ENCODE peak calls at places on chromosomes 3 and 15, in four cellular contexts. I is CD8-positive, alpha-beta T cell; B is brain microvascular endothelial cell; P is upper lobe of right lung. J is an unnamed sample.

GRCh38 chr3:139104062-139104461 is 59.4 kb upstream of the PRR23C start:
- DNase-seq in I (no peak), B (no peak), P (no peak), J (no peak)

GRCh38 chr3:58164199-58164879 is 46.4 kb downstream of the DNASE1L3 start:
- DNase-seq in I (no peak), B (no peak), P (peak), J (peak)

GRCh38 chr3:34132069-34132677 is 333.7 kb downstream of the PDCD6IP start:
- DNase-seq in I (no peak), B (no peak), P (no peak), J (no peak)

GRCh38 chr3:119517112-119517511 is 18.8 kb downstream of the TIMMDC1 start:
- DNase-seq in I (no peak), B (no peak), P (no peak), J (no peak)

GRCh38 chr3:153840487-153840886 is 280.7 kb upstream of the ARHGEF26 start:
- DNase-seq in I (no peak), B (no peak), P (no peak), J (no peak)

GRCh38 chr3:51156147-51156546 is 228.9 kb upstream of the MANF start:
- DNase-seq in I (no peak), B (no peak), P (no peak), J (no peak)

GRCh38 chr15:43794269-43795037 is 2.3 kb downstream of the SERF2 start:
- DNase-seq in I (no peak), B (peak), P (no peak), J (no peak)

GRCh38 chr3:194508486-194509449 is 22.0 kb upstream of the ATP13A3 start:
- DNase-seq in I (no peak), B (no peak), P (no peak), J (no peak)

GRCh38 chr3:195458188-195458800 is 15.5 kb upstream of the ACAP2 start:
- DNase-seq in I (no peak), B (no peak), P (no peak), J (no peak)

GRCh38 chr3:143063018-143063417 is 56.6 kb upstream of the CHST2 start:
- DNase-seq in I (no peak), B (no peak), P (no peak), J (no peak)

GRCh38 chr3:138874555-138874898 is 39.8 kb upstream of the PIK3CB start:
- DNase-seq in I (no peak), B (no peak), P (no peak), J (no peak)

GRCh38 chr3:102180291-102180931 is 254.4 kb upstream of the ZPLD1 start:
- DNase-seq in I (no peak), B (peak), P (no peak), J (no peak)

GRCh38 chr3:16821053-16821452 is 63.7 kb upstream of the PLCL2 start:
- DNase-seq in I (no peak), B (no peak), P (no peak), J (no peak)

GRCh38 chr3:71600646-71601288 is 17.2 kb upstream of the FOXP1 start:
- DNase-seq in I (no peak), B (no peak), P (no peak), J (no peak)

GRCh38 chr3:194137314-194138097 is 1.6 kb downstream of the HES1 start:
- DNase-seq in I (peak), B (peak), P (peak), J (no peak)

GRCh38 chr3:42819351-42819965 is 10.2 kb downstream of the ACKR2 start:
- DNase-seq in I (no peak), B (no peak), P (no peak), J (no peak)

GRCh38 chr3:24365168-24365567 is 129.5 kb downstream of the THRB start:
- DNase-seq in I (no peak), B (peak), P (no peak), J (peak)

GRCh38 chr3:69547457-69548014 is 161.6 kb upstream of the FRMD4B start:
- DNase-seq in I (no peak), B (no peak), P (no peak), J (no peak)

GRCh38 chr3:12591997-12592715 is 35.3 kb downstream of the MKRN2 start:
- DNase-seq in I (no peak), B (no peak), P (no peak), J (no peak)

GRCh38 chr15:89052474-89052873 is 35.8 kb upstream of the ABHD2 start:
- DNase-seq in I (no peak), B (peak), P (no peak), J (no peak)

GRCh38 chr15:32838820-32839219 is 121.0 kb downstream of the GREM1 start:
- DNase-seq in I (no peak), B (peak), P (no peak), J (peak)

GRCh38 chr3:100797921-100798491 is 88.7 kb downstream of the TFG start:
- DNase-seq in I (no peak), B (no peak), P (no peak), J (no peak)

GRCh38 chr3:31341130-31341529 is 191.6 kb upstream of the STT3B start:
- DNase-seq in I (no peak), B (no peak), P (no peak), J (no peak)

GRCh38 chr3:133827684-133828083 is 22.1 kb downstream of the SRPRB start:
- DNase-seq in I (no peak), B (no peak), P (no peak), J (no peak)

GRCh38 chr15:41498657-41499056 is 5.0 kb downstream of the ITPKA start:
- DNase-seq in I (no peak), B (no peak), P (no peak), J (no peak)

GRCh38 chr3:59998040-59998439 is 948.2 kb upstream of the CFAP20DC start:
- DNase-seq in I (no peak), B (no peak), P (no peak), J (no peak)

GRCh38 chr3:39892068-39892467 is 82.7 kb downstream of the MYRIP start:
- DNase-seq in I (no peak), B (no peak), P (no peak), J (no peak)

GRCh38 chr3:118932822-118933558 is 101.7 kb downstream of the IGSF11 start:
- DNase-seq in I (no peak), B (no peak), P (peak), J (no peak)

GRCh38 chr3:163422671-163423070 is 1655.6 kb downstream of the SI start:
- DNase-seq in I (no peak), B (no peak), P (no peak), J (no peak)

GRCh38 chr3:15330031-15330596 is 2.3 kb downstream of the SH3BP5 start:
- DNase-seq in I (no peak), B (peak), P (no peak), J (no peak)

GRCh38 chr3:20074226-20075063 is 34.2 kb downstream of the KAT2B start:
- DNase-seq in I (no peak), B (no peak), P (no peak), J (no peak)

GRCh38 chr3:98980915-98981596 is 79.6 kb upstream of the DCBLD2 start:
- DNase-seq in I (no peak), B (peak), P (no peak), J (no peak)

GRCh38 chr15:82789491-82789890 is 16.4 kb downstream of the FSD2 start:
- DNase-seq in I (no peak), B (no peak), P (no peak), J (no peak)

GRCh38 chr3:86051058-86051457 is 939.9 kb downstream of the VGLL3 start:
- DNase-seq in I (no peak), B (no peak), P (no peak), J (no peak)

GRCh38 chr3:146796078-146796477 is 190.9 kb upstream of the PLSCR5 start:
- DNase-seq in I (no peak), B (no peak), P (no peak), J (no peak)

GRCh38 chr3:177792363-177793030 is 595.2 kb upstream of the TBL1XR1 start:
- DNase-seq in I (no peak), B (no peak), P (no peak), J (no peak)

GRCh38 chr15:48802257-48802656 is 8.6 kb downstream of the CEP152 start:
- DNase-seq in I (no peak), B (no peak), P (no peak), J (no peak)

GRCh38 chr3:55875137-55875536 is 388.0 kb upstream of the WNT5A start:
- DNase-seq in I (no peak), B (no peak), P (no peak), J (no peak)

GRCh38 chr15:69554321-69554961 is 101.8 kb downstream of the RPLP1 start:
- DNase-seq in I (no peak), B (no peak), P (no peak), J (no peak)

DNA sequence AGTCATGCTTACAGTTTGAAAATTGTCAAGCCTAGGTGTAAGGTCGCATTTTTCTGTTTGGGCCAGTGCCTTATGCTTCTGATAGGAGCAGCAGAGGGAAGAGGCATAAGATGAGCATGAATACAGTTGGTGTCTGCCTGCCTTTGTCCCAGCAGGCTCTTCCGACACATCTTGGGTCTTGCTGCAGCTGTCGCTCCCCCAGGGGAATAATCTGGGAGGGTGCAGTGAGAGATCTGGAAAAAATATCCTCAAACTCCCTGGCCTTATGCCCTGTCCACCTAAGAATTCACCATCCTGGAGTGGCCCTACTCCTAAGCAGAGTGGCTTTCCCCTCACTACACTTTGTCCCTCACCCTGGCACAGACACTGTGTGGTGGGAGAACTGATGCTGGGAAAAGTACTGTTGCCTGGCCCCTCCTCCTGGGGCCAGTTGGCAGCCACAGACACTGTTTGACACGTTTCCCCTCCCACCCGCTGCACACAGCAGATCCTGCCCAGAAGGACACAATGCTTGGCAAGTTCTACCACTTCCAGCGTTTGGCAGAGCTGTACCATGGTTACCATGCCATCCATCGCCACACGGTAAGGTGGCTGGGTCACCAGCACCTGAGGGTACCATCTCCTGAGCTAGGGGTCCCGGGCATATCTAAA is 21.1 kb upstream of the RHO start:
- DNase-seq in I (no peak), B (no peak), P (peak), J (no peak)
- H3K27ac ChIP-seq in I (no peak), B (no peak), P (peak), J (no peak)

GRCh38 chr15:68062946-68063345 is 8.8 kb downstream of the PIAS1 start:
- DNase-seq in I (no peak), B (no peak), P (no peak), J (no peak)
- H3K4me3 ChIP-seq in I (no peak), B (no peak), P (no peak), J (no peak)

GRCh38 chr3:96294143-96294542 is 520.3 kb upstream of the EPHA6 start:
- DNase-seq in I (no peak), B (no peak), P (no peak), J (no peak)
- TF ChIP-seq CTCF in I (no peak), B (no peak), P (no peak), J (no peak)

GRCh38 chr3:63911901-63912767 is at the start of gene SCAANT1:
- DNase-seq in I (peak), B (peak), P (peak), J (no peak)
- H3K27ac ChIP-seq in I (peak), B (peak), P (peak), J (peak)

GRCh38 chr3:187243933-187244564 is 46.8 kb downstream of the RTP1 start:
- DNase-seq in I (no peak), B (no peak), P (no peak), J (no peak)

GRCh38 chr3:187251599-187251998 is 39.9 kb downstream of the MASP1 start:
- DNase-seq in I (no peak), B (no peak), P (no peak), J (no peak)

GRCh38 chr3:187242900-187243299 is 45.6 kb downstream of the RTP1 start:
- DNase-seq in I (no peak), B (no peak), P (no peak), J (no peak)

GRCh38 chr3:187252311-187252710 is 39.2 kb downstream of the MASP1 start:
- DNase-seq in I (no peak), B (no peak), P (no peak), J (no peak)

DNA sequence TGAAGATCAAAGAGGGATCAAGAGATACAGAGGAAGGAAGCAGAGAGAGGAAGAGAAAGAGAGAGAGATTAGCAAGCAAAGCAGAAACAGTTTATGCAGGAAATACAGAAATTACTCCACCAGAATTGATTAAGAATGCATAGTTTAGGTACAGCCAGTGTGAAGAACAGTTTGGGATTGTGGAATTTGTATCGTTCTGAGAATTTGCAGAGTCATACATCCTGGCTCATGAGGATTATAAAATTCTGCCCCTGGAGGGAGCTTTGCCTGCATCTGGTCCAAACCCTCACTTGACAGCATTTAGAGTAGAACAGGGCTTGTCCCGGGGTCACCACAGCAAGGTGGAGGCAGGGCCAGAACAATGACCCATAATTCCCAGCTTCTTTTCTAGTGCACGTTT is 44.1 kb downstream of the MASP1 start:
- DNase-seq in I (no peak), B (no peak), P (no peak), J (no peak)
- H3K4me3 ChIP-seq in I (no peak), B (no peak), P (no peak), J (no peak)

GRCh38 chr3:148205945-148206845 is 491.5 kb upstream of the AGTR1 start:
- DNase-seq in I (no peak), B (no peak), P (no peak), J (no peak)

GRCh38 chr3:148203263-148204010 is 494.3 kb upstream of the AGTR1 start:
- DNase-seq in I (no peak), B (peak), P (no peak), J (no peak)

DNA sequence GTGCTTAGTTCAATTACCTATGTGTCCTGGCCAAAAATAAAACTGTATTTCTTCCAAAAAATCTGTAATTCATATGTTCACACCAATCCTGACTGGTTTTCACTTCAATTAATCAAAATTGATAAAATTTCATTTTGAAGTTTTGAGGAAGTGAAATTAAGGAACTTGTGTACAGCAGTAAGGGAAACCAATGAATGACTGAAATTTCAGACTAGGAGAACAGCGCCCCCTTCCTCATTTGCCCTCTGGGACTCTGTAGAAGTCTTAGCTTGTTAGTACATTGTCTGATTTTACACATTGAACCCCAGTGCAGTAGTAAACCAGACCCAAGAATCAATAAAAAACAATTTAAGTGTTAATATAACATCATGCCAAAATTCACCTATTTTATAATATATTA is 495.3 kb upstream of the AGTR1 start:
- DNase-seq in I (no peak), B (no peak), P (no peak), J (no peak)
- TF ChIP-seq CTCF in I (no peak), B (no peak), P (peak), J (no peak)

GRCh38 chr15:90202929-90203328 is 1.8 kb downstream of the SEMA4B start:
- DNase-seq in I (no peak), B (no peak), P (no peak), J (no peak)
- H3K27ac ChIP-seq in I (no peak), B (no peak), P (no peak), J (peak)

GRCh38 chr3:126475411-126476114 is at the start of gene ZXDC:
- DNase-seq in I (peak), B (peak), P (peak), J (peak)
- H3K4me3 ChIP-seq in I (peak), B (peak), P (peak), J (peak)

DNA sequence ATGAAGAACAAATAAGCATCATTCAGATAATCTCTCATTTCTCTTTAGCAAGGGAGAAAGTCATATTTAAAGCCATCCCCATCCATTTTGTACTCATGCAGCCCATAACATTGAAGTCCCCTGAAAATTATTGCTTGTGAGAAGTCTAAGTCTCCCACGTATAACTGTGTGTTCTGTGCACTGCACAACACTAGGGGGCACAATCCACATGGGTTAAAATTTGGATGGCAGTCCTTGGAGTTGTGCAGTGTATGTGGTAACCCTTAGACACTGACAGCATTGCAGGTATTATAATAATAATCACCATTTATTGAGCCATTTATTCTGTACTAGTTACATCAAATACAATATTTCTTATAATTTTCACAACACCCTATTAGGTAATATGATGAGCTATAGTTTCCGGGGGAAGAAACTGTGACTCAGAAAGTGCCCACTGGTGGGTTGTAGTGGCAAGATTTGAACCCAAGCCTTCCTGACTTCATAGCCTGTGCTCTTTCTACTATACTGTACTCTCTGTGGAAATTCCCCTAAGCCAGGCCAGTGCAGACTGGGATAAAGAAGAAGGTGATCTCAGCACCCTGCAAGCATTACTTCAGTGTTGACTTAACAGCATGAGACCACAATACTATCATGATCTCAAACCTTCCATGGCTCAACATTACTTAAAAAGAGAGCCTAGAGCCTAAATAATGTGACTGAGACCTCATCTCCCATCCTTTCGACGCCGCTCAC is 15.7 kb downstream of the KCNAB1 start:
- DNase-seq in I (no peak), B (no peak), P (no peak), J (no peak)
- TF ChIP-seq CTCF in I (no peak), B (peak), P (no peak), J (peak)